ENCODE peak calls at places on chromosomes 16 and 17, in six cellular contexts. A, X, I, K, B and D are unnamed samples.

GRCh38 chr16:12271006-12271405 is 294.5 kb downstream of the SNX29 start:
- DNase-seq in A (peak; percentile 11), B (peak; percentile 64), X (peak; percentile 34), K (no peak), I (no peak), D (peak; percentile 11)

GRCh38 chr16:12907670-12908233 is 6.4 kb downstream of the SHISA9 start:
- DNase-seq in X (no peak), B (peak; percentile 9), K (no peak), A (peak; percentile 5), I (no peak), D (no peak)

GRCh38 chr17:59038734-59039133 is 67.9 kb downstream of the TRIM37 start:
- DNase-seq in A (no peak), X (no peak), B (no peak), K (no peak), I (no peak), D (no peak)

GRCh38 chr16:84839956-84840355 is 20.2 kb downstream of the CRISPLD2 start:
- DNase-seq in I (no peak), K (no peak), B (peak; percentile 93), X (no peak), A (peak; percentile 25), D (peak; percentile 60)

GRCh38 chr17:36629252-36629847 is 28.0 kb downstream of the MRM1 start:
- DNase-seq in I (peak; percentile 40), K (peak; percentile 80), X (peak; percentile 38), A (peak; percentile 64), B (peak; percentile 51), D (peak; percentile 14)

GRCh38 chr16:29809031-29809747 is 2.8 kb upstream of the PRRT2 start:
- DNase-seq in X (no peak), B (no peak), K (no peak), A (no peak), I (no peak), D (no peak)

GRCh38 chr16:565420-566330 is 1.1 kb upstream of the NHLRC4 start:
- DNase-seq in A (no peak), K (no peak), I (no peak), X (no peak), B (no peak), D (no peak)

GRCh38 chr17:57071991-57072944 is 12.8 kb upstream of the AKAP1 start:
- DNase-seq in I (no peak), A (no peak), K (no peak), B (no peak), X (peak; percentile 45), D (no peak)

GRCh38 chr16:81041696-81042095 is 6.1 kb downstream of the ATMIN start:
- DNase-seq in B (no peak), I (no peak), A (no peak), X (no peak), K (no peak), D (no peak)